ENCODE peak calls at places on chromosomes 2 and 18, in eight cellular contexts. K is endodermal cell, X is H7, G is fibroblast of lung, M is tibial nerve, Y is fibroblast of mammary gland, U is foreskin fibroblast, Q is GM23248. C is an unnamed sample.

GRCh38 chr2:206084870-206085741 is 868 bp downstream of the INO80D start:
- DNase-seq in M (peak), G (peak), Q (peak), U (no peak), X (peak), Y (no peak), K (peak), C (peak)

GRCh38 chr2:234135750-234136221 is 85.3 kb downstream of the SPP2 start:
- DNase-seq in Q (peak), M (peak), G (peak), K (peak), Y (peak), U (peak), X (peak), C (peak)

GRCh38 chr2:237269121-237269875 is 144.7 kb downstream of the COL6A3 start:
- DNase-seq in Y (peak), X (no peak), U (no peak), G (no peak), K (no peak), Q (no peak), M (no peak), C (no peak)

GRCh38 chr2:222320441-222321395 is 21.9 kb upstream of the PAX3 start:
- DNase-seq in Y (no peak), X (peak), K (peak), Q (peak), U (no peak), M (no peak), G (peak), C (peak)

GRCh38 chr2:169732075-169732474 is 1.6 kb upstream of the KLHL23 start:
- DNase-seq in G (no peak), M (no peak), U (no peak), X (no peak), Q (no peak), Y (no peak), K (no peak), C (no peak)

GRCh38 chr2:168766600-168766999 is 35.8 kb upstream of the NOSTRIN start:
- DNase-seq in G (no peak), X (no peak), Y (no peak), U (no peak), M (no peak), K (no peak), Q (no peak), C (no peak)

GRCh38 chr2:200262047-200262446 is 44.4 kb upstream of the SPATS2L start:
- DNase-seq in Q (no peak), G (no peak), Y (no peak), U (no peak), M (no peak), K (no peak), X (no peak), C (no peak)

GRCh38 chr2:181683518-181684453 is 3.5 kb upstream of the NEUROD1 start:
- DNase-seq in K (peak), Q (peak), G (peak), M (no peak), X (peak), Y (peak), U (peak), C (peak)

GRCh38 chr18:22066083-22066485 is 103.3 kb upstream of the GATA6 start:
- DNase-seq in G (no peak), M (no peak), Y (no peak), K (peak), U (no peak), X (no peak), Q (no peak), C (no peak)

GRCh38 chr2:104976603-104977120 is 61.2 kb upstream of the MRPS9 start:
- DNase-seq in Q (no peak), X (peak), Y (no peak), G (no peak), U (no peak), M (no peak), K (peak), C (peak)

GRCh38 chr2:96111823-96112500 is 4.4 kb downstream of the ADRA2B start:
- DNase-seq in Y (no peak), G (no peak), X (no peak), M (no peak), U (no peak), K (peak), Q (no peak), C (no peak)

GRCh38 chr18:6810191-6810590 is 80.7 kb downstream of the ARHGAP28 start:
- DNase-seq in Q (peak), M (no peak), Y (peak), G (no peak), K (no peak), U (no peak), X (no peak), C (no peak)

GRCh38 chr2:211789984-211790383 is 748.6 kb downstream of the ERBB4 start:
- DNase-seq in K (no peak), M (no peak), X (no peak), Q (no peak), Y (no peak), G (peak), U (no peak), C (no peak)

GRCh38 chr2:98771771-98772521 is 41.0 kb upstream of the MGAT4A start:
- DNase-seq in X (no peak), K (no peak), G (peak), Y (peak), M (no peak), Q (no peak), U (no peak), C (no peak)
- H3K4me3 ChIP-seq in X (no peak), K (no peak), G (no peak), Y (no peak), M (no peak), Q (no peak), U (no peak), C (no peak)

GRCh38 chr2:134934641-134935040 is 16.0 kb downstream of the CCNT2 start:
- DNase-seq in Q (peak), K (no peak), G (peak), M (no peak), X (no peak), U (peak), Y (peak), C (no peak)
- H3K4me3 ChIP-seq in Q (no peak), K (no peak), G (no peak), M (no peak), X (no peak), U (no peak), Y (no peak), C (no peak)

GRCh38 chr2:132416996-132417395 is 391 bp downstream of the GPR39 start:
- DNase-seq in X (no peak), K (no peak), U (no peak), Q (no peak), M (no peak), Y (no peak), G (no peak), C (no peak)

GRCh38 chr2:132415256-132416079 is 1.1 kb upstream of the GPR39 start:
- DNase-seq in Q (peak), Y (peak), M (peak), U (peak), X (peak), K (no peak), G (no peak), C (no peak)

GRCh38 chr2:132412021-132412420 is 4.6 kb upstream of the GPR39 start:
- DNase-seq in G (no peak), X (no peak), U (no peak), Y (no peak), K (peak), Q (no peak), M (no peak), C (no peak)

GRCh38 chr2:132417430-132418035 is 928 bp downstream of the GPR39 start:
- DNase-seq in K (peak), M (no peak), X (no peak), Y (no peak), U (no peak), G (no peak), Q (no peak), C (no peak)

DNA sequence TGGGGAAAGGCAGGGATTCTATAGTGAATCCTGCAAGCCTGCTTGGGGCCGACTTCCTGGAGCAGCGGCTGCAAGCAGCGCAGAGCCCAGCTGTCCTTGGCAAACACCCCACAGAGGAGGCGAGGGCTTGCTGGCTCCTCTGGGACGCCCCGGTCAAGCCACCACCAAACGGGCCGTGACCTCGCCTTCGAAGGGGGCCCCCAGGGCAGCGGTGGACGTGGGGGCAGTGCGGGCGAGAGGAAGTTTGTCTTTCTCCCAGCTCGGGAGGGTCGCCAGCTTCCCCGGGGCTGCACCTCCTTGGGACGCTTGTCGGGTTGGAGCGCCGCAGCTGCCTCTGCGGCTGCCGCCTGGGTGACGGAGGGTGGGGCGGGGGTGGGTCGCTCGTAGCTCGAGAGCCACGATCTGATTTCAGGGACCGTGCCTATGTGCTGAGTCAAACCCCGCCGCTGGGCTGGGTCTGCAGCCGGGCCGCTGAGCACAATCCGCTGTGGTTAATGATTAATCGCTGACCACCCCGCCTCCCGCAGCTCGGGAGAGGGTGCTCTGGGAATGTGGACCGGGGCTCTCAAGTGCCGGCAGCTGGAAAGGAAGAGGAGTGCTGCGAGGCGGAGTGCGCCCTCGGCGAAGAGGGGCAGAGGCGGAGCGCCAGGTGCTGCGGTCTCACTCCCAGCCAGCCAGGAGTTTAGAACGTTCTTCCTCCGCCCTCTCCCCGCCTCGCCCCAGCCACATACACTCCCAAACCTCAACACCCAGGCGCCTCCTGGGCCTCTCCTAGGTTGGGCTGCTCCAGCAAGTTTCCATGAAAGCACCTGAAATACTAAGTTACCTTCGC is at the start of gene GPR39:
- DNase-seq in G (peak), K (peak), Y (peak), U (peak), X (peak), M (peak), Q (peak), C (peak)
- H3K4me3 ChIP-seq in G (peak), K (peak), Y (peak), U (peak), X (peak), M (peak), Q (peak), C (peak)

GRCh38 chr2:38176619-38177021 is 100.7 kb upstream of the CYP1B1 start:
- DNase-seq in G (peak), X (no peak), K (no peak), Q (peak), M (peak), U (peak), Y (peak), C (no peak)
- H3K4me3 ChIP-seq in G (no peak), X (no peak), K (no peak), Q (no peak), M (no peak), U (no peak), Y (no peak), C (no peak)

GRCh38 chr2:209208211-209208610 is 215.6 kb upstream of the MAP2 start:
- DNase-seq in M (no peak), K (peak), G (peak), Q (peak), U (no peak), Y (peak), X (peak), C (no peak)
- H3K4me3 ChIP-seq in M (no peak), K (no peak), G (no peak), Q (peak), U (no peak), Y (peak), X (no peak), C (no peak)